ENCODE peak calls at places on chromosomes 7 and 10, in seven cellular contexts. K, G, X, Y, M, U and V are unnamed samples.

GRCh38 chr7:8052824-8053223 is 84.2 kb downstream of the GLCCI1 start:
- DNase-seq in U (no peak), Y (no peak), M (no peak), G (no peak), K (no peak), X (no peak), V (no peak)

GRCh38 chr7:139494835-139495568 is 11.5 kb upstream of the KLRG2 start:
- DNase-seq in M (no peak), K (no peak), X (peak; percentile 47), Y (no peak), G (no peak), U (no peak), V (no peak)

GRCh38 chr7:36916619-36917018 is 192.3 kb upstream of the AOAH start:
- DNase-seq in U (no peak), Y (no peak), M (no peak), K (no peak), X (no peak), G (no peak), V (no peak)

GRCh38 chr10:34139559-34139958 is 675.5 kb downstream of the PARD3 start:
- DNase-seq in G (no peak), U (no peak), K (no peak), Y (no peak), M (no peak), X (no peak), V (no peak)

GRCh38 chr7:100469227-100470044 is 5.4 kb upstream of the SPACDR start:
- DNase-seq in Y (peak; percentile 51), G (peak; percentile 92), U (peak; percentile 94), M (peak; percentile 90), K (peak; percentile 98), X (no peak), V (peak; percentile 93)

GRCh38 chr10:33095867-33096479 is 137.9 kb upstream of the ITGB1 start:
- DNase-seq in Y (no peak), U (no peak), X (peak; percentile 40), K (no peak), G (no peak), M (no peak), V (no peak)

GRCh38 chr10:23078114-23078513 is 17.3 kb upstream of the MSRB2 start:
- DNase-seq in X (no peak), G (no peak), U (no peak), M (no peak), K (no peak), Y (no peak), V (no peak)

GRCh38 chr10:120926611-120927010 is 75.4 kb downstream of the WDR11 start:
- DNase-seq in U (no peak), X (no peak), Y (no peak), K (no peak), M (no peak), G (no peak), V (no peak)

GRCh38 chr7:139709460-139709859 is 68.3 kb downstream of the HIPK2 start:
- DNase-seq in U (no peak), K (no peak), X (no peak), Y (no peak), M (no peak), G (no peak), V (peak; percentile 66)

GRCh38 chr7:114109299-114109698 is 190.5 kb upstream of the PPP1R3A start:
- DNase-seq in M (no peak), Y (no peak), K (no peak), X (no peak), G (no peak), U (no peak), V (no peak)

GRCh38 chr7:122887198-122887597 is 938 bp upstream of the CADPS2 start:
- DNase-seq in M (no peak), K (peak; percentile 90), G (peak; percentile 54), Y (peak; percentile 66), X (no peak), U (peak; percentile 86), V (peak; percentile 43)

GRCh38 chr10:105743343-105744056 is 1102.4 kb downstream of the SORCS3 start:
- DNase-seq in Y (no peak), K (no peak), G (no peak), U (no peak), M (no peak), X (no peak), V (no peak)

GRCh38 chr7:64045301-64046040 is at the start of gene ZNF727:
- DNase-seq in M (peak; percentile 11), X (no peak), U (no peak), K (no peak), G (peak; percentile 83), Y (no peak), V (peak; percentile 54)

GRCh38 chr10:70106958-70107791 is 25.4 kb downstream of the AIFM2 start:
- DNase-seq in K (no peak), U (no peak), Y (peak; percentile 8), X (peak; percentile 80), M (peak; percentile 72), G (no peak), V (no peak)

GRCh38 chr10:131618587-131619267 is 282.1 kb upstream of the PPP2R2D start:
- DNase-seq in K (peak; percentile 82), G (no peak), U (no peak), M (no peak), Y (no peak), X (no peak), V (no peak)

GRCh38 chr7:78018541-78019456 is 220.2 kb downstream of the PHTF2 start:
- DNase-seq in Y (no peak), K (peak; percentile 86), G (peak; percentile 66), M (no peak), X (no peak), U (no peak), V (peak; percentile 23)

GRCh38 chr7:94391716-94392390 is 2.8 kb upstream of the COL1A2 start:
- DNase-seq in G (peak; percentile 63), X (no peak), Y (no peak), U (no peak), K (no peak), M (no peak), V (no peak)

GRCh38 chr10:99532687-99533495 is at the start of gene NKX2-3:
- DNase-seq in X (no peak), M (peak; percentile 54), K (no peak), Y (no peak), U (no peak), G (no peak), V (no peak)

GRCh38 chr10:114100848-114101741 is 57.4 kb downstream of the ADRB1 start:
- DNase-seq in M (no peak), Y (no peak), X (no peak), U (no peak), K (no peak), G (peak; percentile 22), V (no peak)

GRCh38 chr10:98309366-98310355 is 41.7 kb upstream of the LOXL4 start:
- DNase-seq in K (peak; percentile 95), M (peak; percentile 50), Y (peak; percentile 46), U (peak; percentile 85), G (peak; percentile 77), X (no peak), V (peak; percentile 67)
- TF ChIP-seq CTCF in K (no peak), M (peak; percentile 74), Y (peak; percentile 96), U (peak; percentile 74), G (peak; percentile 57), X (peak; percentile 59), V (peak; percentile 76)

DNA sequence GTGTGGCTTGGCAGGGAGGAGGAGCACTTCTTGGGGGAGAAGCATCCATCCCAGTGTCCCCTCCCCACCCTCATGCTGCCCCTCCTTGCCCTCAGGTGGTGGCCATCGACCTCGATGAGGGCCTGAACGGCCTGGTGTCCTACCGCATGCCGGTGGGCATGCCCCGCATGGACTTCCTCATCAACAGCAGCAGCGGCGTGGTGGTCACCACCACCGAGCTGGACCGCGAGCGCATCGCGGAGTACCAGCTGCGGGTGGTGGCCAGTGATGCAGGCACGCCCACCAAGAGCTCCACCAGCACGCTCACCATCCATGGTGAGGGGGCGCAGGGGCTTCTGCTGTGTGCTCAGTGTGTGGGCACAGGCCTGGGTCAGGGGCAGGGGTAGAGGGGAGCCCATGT is 14.8 kb downstream of the C10orf105 start:
- DNase-seq in M (no peak), U (no peak), K (no peak), X (no peak), G (no peak), Y (no peak), V (no peak)
- H3K4me3 ChIP-seq in M (no peak overlapping the region), U (no peak overlapping the region), K (no peak overlapping the region), X (no peak overlapping the region), G (no peak overlapping the region), Y (no peak overlapping the region), V (no peak overlapping the region)

GRCh38 chr7:39589323-39590111 is 23.3 kb downstream of the YAE1 start:
- DNase-seq in M (peak; percentile 56), U (no peak), G (no peak), Y (no peak), X (peak; percentile 45), K (no peak), V (peak; percentile 15)
- TF ChIP-seq POLR2A in M (no peak), U (no peak), G (no peak), Y (no peak), X (no peak), K (no peak), V (no peak)

DNA sequence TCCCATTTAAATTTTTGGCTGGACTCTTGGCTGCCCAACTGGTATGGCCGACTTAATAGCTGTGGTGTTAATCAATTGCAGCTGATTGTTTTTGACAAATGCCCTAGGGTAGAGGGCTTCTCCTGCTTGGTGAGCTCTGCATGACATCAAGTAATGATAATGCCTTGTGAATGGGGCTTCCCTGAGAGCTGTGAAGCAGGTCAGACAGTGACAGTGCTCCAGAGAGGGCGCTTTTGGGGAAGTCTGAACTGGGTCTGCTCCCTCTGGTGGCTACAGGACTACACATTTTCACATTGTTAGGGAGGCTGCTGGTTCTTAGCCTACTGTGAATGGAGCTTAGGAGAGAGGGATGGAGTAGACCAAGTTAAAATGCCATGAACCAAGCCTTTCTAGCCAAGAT is 98.8 kb downstream of the SDK1 start:
- DNase-seq in K (no peak), M (no peak), G (no peak), U (no peak), Y (peak; percentile 73), X (no peak), V (no peak)
- TF ChIP-seq CTCF in K (no peak), M (peak; percentile 74), G (no peak), U (no peak), Y (peak; percentile 64), X (peak; percentile 10), V (no peak)